ENCODE peak calls at places on chromosomes 2 and 18, in ten cellular contexts. One of them, this sample, is unnamed.

GRCh38 chr2:694174-694573 is 17.0 kb upstream of the TMEM18 start:
- DNase-seq in substantia nigra: no peak
- DNase-seq in activated T-helper 1 cell treated with anti-CD3 and anti-CD28 coated beads, Interleukin-12 subunit alpha, Interleukin-12 subunit beta, Interleukin-2, Interleukin-4 antibody, amounts not matched to agents 30 ng/mL and 10 ng/mL and 1 ng/mL, durations not matched to agents 14 hours and 24 hours and 36 hours: no peak
- DNase-seq in stimulated activated CD8-positive, alpha-beta memory T cell treated with anti-CD3 and anti-CD28 coated beads, Interleukin-12 subunit alpha, Interleukin-12 subunit beta, amount 100 ng/mL, for 1 hour: no peak
- DNase-seq in activated CD8-positive, alpha-beta memory T cell treated with anti-CD3 and anti-CD28 coated beads for 48 hours: no peak
- DNase-seq in fibroblast of mammary gland: no peak
- DNase-seq in NCI-H460: no peak
- DNase-seq in pancreas: no peak
- DNase-seq in ovary: no peak
- DNase-seq in activated naive CD4-positive, alpha-beta T cell treated with Interleukin-2 at 50 U/mL for 16 hours: no peak
- DNase-seq in this sample: no peak

GRCh38 chr2:184004289-184004944 is 593.9 kb upstream of the ZNF804A start:
- DNase-seq in substantia nigra: no peak
- DNase-seq in activated T-helper 1 cell treated with anti-CD3 and anti-CD28 coated beads, Interleukin-12 subunit alpha, Interleukin-12 subunit beta, Interleukin-2, Interleukin-4 antibody, amounts not matched to agents 30 ng/mL and 10 ng/mL and 1 ng/mL, durations not matched to agents 14 hours and 24 hours and 36 hours: no peak
- DNase-seq in stimulated activated CD8-positive, alpha-beta memory T cell treated with anti-CD3 and anti-CD28 coated beads, Interleukin-12 subunit alpha, Interleukin-12 subunit beta, amount 100 ng/mL, for 1 hour: no peak
- DNase-seq in activated CD8-positive, alpha-beta memory T cell treated with anti-CD3 and anti-CD28 coated beads for 48 hours: no peak
- DNase-seq in fibroblast of mammary gland: no peak
- DNase-seq in NCI-H460: no peak
- DNase-seq in pancreas: no peak
- DNase-seq in ovary: no peak
- DNase-seq in activated naive CD4-positive, alpha-beta T cell treated with Interleukin-2 at 50 U/mL for 16 hours: no peak
- DNase-seq in this sample: no peak

GRCh38 chr2:129160879-129161278 is 818.6 kb upstream of the RAB6C start:
- DNase-seq in substantia nigra: no peak
- DNase-seq in activated T-helper 1 cell treated with anti-CD3 and anti-CD28 coated beads, Interleukin-12 subunit alpha, Interleukin-12 subunit beta, Interleukin-2, Interleukin-4 antibody, amounts not matched to agents 30 ng/mL and 10 ng/mL and 1 ng/mL, durations not matched to agents 14 hours and 24 hours and 36 hours: no peak
- DNase-seq in stimulated activated CD8-positive, alpha-beta memory T cell treated with anti-CD3 and anti-CD28 coated beads, Interleukin-12 subunit alpha, Interleukin-12 subunit beta, amount 100 ng/mL, for 1 hour: no peak
- DNase-seq in activated CD8-positive, alpha-beta memory T cell treated with anti-CD3 and anti-CD28 coated beads for 48 hours: no peak
- DNase-seq in fibroblast of mammary gland: no peak
- DNase-seq in NCI-H460: no peak
- DNase-seq in pancreas: no peak
- DNase-seq in ovary: no peak
- DNase-seq in activated naive CD4-positive, alpha-beta T cell treated with Interleukin-2 at 50 U/mL for 16 hours: no peak
- DNase-seq in this sample: no peak

GRCh38 chr2:73006969-73007710 is 64.4 kb downstream of the SFXN5 start:
- DNase-seq in substantia nigra: no peak
- DNase-seq in activated T-helper 1 cell treated with anti-CD3 and anti-CD28 coated beads, Interleukin-12 subunit alpha, Interleukin-12 subunit beta, Interleukin-2, Interleukin-4 antibody, amounts not matched to agents 30 ng/mL and 10 ng/mL and 1 ng/mL, durations not matched to agents 14 hours and 24 hours and 36 hours: no peak
- DNase-seq in stimulated activated CD8-positive, alpha-beta memory T cell treated with anti-CD3 and anti-CD28 coated beads, Interleukin-12 subunit alpha, Interleukin-12 subunit beta, amount 100 ng/mL, for 1 hour: no peak
- DNase-seq in activated CD8-positive, alpha-beta memory T cell treated with anti-CD3 and anti-CD28 coated beads for 48 hours: no peak
- DNase-seq in fibroblast of mammary gland: peak
- DNase-seq in NCI-H460: no peak
- DNase-seq in pancreas: no peak
- DNase-seq in ovary: no peak
- DNase-seq in activated naive CD4-positive, alpha-beta T cell treated with Interleukin-2 at 50 U/mL for 16 hours: no peak
- DNase-seq in this sample: no peak

GRCh38 chr2:80969900-80970299 is 665.3 kb upstream of the LRRTM1 start:
- DNase-seq in substantia nigra: no peak
- DNase-seq in activated T-helper 1 cell treated with anti-CD3 and anti-CD28 coated beads, Interleukin-12 subunit alpha, Interleukin-12 subunit beta, Interleukin-2, Interleukin-4 antibody, amounts not matched to agents 30 ng/mL and 10 ng/mL and 1 ng/mL, durations not matched to agents 14 hours and 24 hours and 36 hours: no peak
- DNase-seq in stimulated activated CD8-positive, alpha-beta memory T cell treated with anti-CD3 and anti-CD28 coated beads, Interleukin-12 subunit alpha, Interleukin-12 subunit beta, amount 100 ng/mL, for 1 hour: no peak
- DNase-seq in activated CD8-positive, alpha-beta memory T cell treated with anti-CD3 and anti-CD28 coated beads for 48 hours: no peak
- DNase-seq in fibroblast of mammary gland: no peak
- DNase-seq in NCI-H460: no peak
- DNase-seq in pancreas: no peak
- DNase-seq in ovary: no peak
- DNase-seq in activated naive CD4-positive, alpha-beta T cell treated with Interleukin-2 at 50 U/mL for 16 hours: no peak
- DNase-seq in this sample: no peak

GRCh38 chr18:50947899-50948298 is 19.9 kb upstream of the ELAC1 start:
- DNase-seq in substantia nigra: no peak
- DNase-seq in activated T-helper 1 cell treated with anti-CD3 and anti-CD28 coated beads, Interleukin-12 subunit alpha, Interleukin-12 subunit beta, Interleukin-2, Interleukin-4 antibody, amounts not matched to agents 30 ng/mL and 10 ng/mL and 1 ng/mL, durations not matched to agents 14 hours and 24 hours and 36 hours: no peak
- DNase-seq in stimulated activated CD8-positive, alpha-beta memory T cell treated with anti-CD3 and anti-CD28 coated beads, Interleukin-12 subunit alpha, Interleukin-12 subunit beta, amount 100 ng/mL, for 1 hour: no peak
- DNase-seq in activated CD8-positive, alpha-beta memory T cell treated with anti-CD3 and anti-CD28 coated beads for 48 hours: no peak
- DNase-seq in fibroblast of mammary gland: peak
- DNase-seq in NCI-H460: no peak
- DNase-seq in pancreas: no peak
- DNase-seq in ovary: no peak
- DNase-seq in activated naive CD4-positive, alpha-beta T cell treated with Interleukin-2 at 50 U/mL for 16 hours: no peak
- DNase-seq in this sample: peak

GRCh38 chr2:177708660-177709328 is 316.2 kb downstream of the AGPS start:
- DNase-seq in substantia nigra: no peak
- DNase-seq in activated T-helper 1 cell treated with anti-CD3 and anti-CD28 coated beads, Interleukin-12 subunit alpha, Interleukin-12 subunit beta, Interleukin-2, Interleukin-4 antibody, amounts not matched to agents 30 ng/mL and 10 ng/mL and 1 ng/mL, durations not matched to agents 14 hours and 24 hours and 36 hours: no peak
- DNase-seq in stimulated activated CD8-positive, alpha-beta memory T cell treated with anti-CD3 and anti-CD28 coated beads, Interleukin-12 subunit alpha, Interleukin-12 subunit beta, amount 100 ng/mL, for 1 hour: no peak
- DNase-seq in activated CD8-positive, alpha-beta memory T cell treated with anti-CD3 and anti-CD28 coated beads for 48 hours: no peak
- DNase-seq in fibroblast of mammary gland: no peak
- DNase-seq in NCI-H460: no peak
- DNase-seq in pancreas: no peak
- DNase-seq in ovary: no peak
- DNase-seq in activated naive CD4-positive, alpha-beta T cell treated with Interleukin-2 at 50 U/mL for 16 hours: no peak
- DNase-seq in this sample: no peak

GRCh38 chr2:20322527-20323300 is 27.9 kb downstream of the PUM2 start:
- DNase-seq in substantia nigra: no peak
- DNase-seq in activated T-helper 1 cell treated with anti-CD3 and anti-CD28 coated beads, Interleukin-12 subunit alpha, Interleukin-12 subunit beta, Interleukin-2, Interleukin-4 antibody, amounts not matched to agents 30 ng/mL and 10 ng/mL and 1 ng/mL, durations not matched to agents 14 hours and 24 hours and 36 hours: no peak
- DNase-seq in stimulated activated CD8-positive, alpha-beta memory T cell treated with anti-CD3 and anti-CD28 coated beads, Interleukin-12 subunit alpha, Interleukin-12 subunit beta, amount 100 ng/mL, for 1 hour: no peak
- DNase-seq in activated CD8-positive, alpha-beta memory T cell treated with anti-CD3 and anti-CD28 coated beads for 48 hours: no peak
- DNase-seq in fibroblast of mammary gland: no peak
- DNase-seq in NCI-H460: no peak
- DNase-seq in pancreas: no peak
- DNase-seq in ovary: no peak
- DNase-seq in activated naive CD4-positive, alpha-beta T cell treated with Interleukin-2 at 50 U/mL for 16 hours: no peak
- DNase-seq in this sample: no peak

GRCh38 chr2:234444888-234445287 is 52.0 kb downstream of the ARL4C start:
- DNase-seq in substantia nigra: peak
- DNase-seq in activated T-helper 1 cell treated with anti-CD3 and anti-CD28 coated beads, Interleukin-12 subunit alpha, Interleukin-12 subunit beta, Interleukin-2, Interleukin-4 antibody, amounts not matched to agents 30 ng/mL and 10 ng/mL and 1 ng/mL, durations not matched to agents 14 hours and 24 hours and 36 hours: peak
- DNase-seq in stimulated activated CD8-positive, alpha-beta memory T cell treated with anti-CD3 and anti-CD28 coated beads, Interleukin-12 subunit alpha, Interleukin-12 subunit beta, amount 100 ng/mL, for 1 hour: peak
- DNase-seq in activated CD8-positive, alpha-beta memory T cell treated with anti-CD3 and anti-CD28 coated beads for 48 hours: peak
- DNase-seq in fibroblast of mammary gland: peak
- DNase-seq in NCI-H460: no peak
- DNase-seq in pancreas: no peak
- DNase-seq in ovary: no peak
- DNase-seq in activated naive CD4-positive, alpha-beta T cell treated with Interleukin-2 at 50 U/mL for 16 hours: peak
- DNase-seq in this sample: peak

GRCh38 chr18:42052137-42052708 is 97.2 kb downstream of the PIK3C3 start:
- DNase-seq in substantia nigra: no peak
- DNase-seq in activated T-helper 1 cell treated with anti-CD3 and anti-CD28 coated beads, Interleukin-12 subunit alpha, Interleukin-12 subunit beta, Interleukin-2, Interleukin-4 antibody, amounts not matched to agents 30 ng/mL and 10 ng/mL and 1 ng/mL, durations not matched to agents 14 hours and 24 hours and 36 hours: no peak
- DNase-seq in stimulated activated CD8-positive, alpha-beta memory T cell treated with anti-CD3 and anti-CD28 coated beads, Interleukin-12 subunit alpha, Interleukin-12 subunit beta, amount 100 ng/mL, for 1 hour: no peak
- DNase-seq in activated CD8-positive, alpha-beta memory T cell treated with anti-CD3 and anti-CD28 coated beads for 48 hours: no peak
- DNase-seq in fibroblast of mammary gland: peak
- DNase-seq in NCI-H460: no peak
- DNase-seq in pancreas: no peak
- DNase-seq in ovary: no peak
- DNase-seq in activated naive CD4-positive, alpha-beta T cell treated with Interleukin-2 at 50 U/mL for 16 hours: no peak
- DNase-seq in this sample: no peak

GRCh38 chr2:69957970-69958369 is 3.5 kb downstream of the ASPRV1 start:
- DNase-seq in substantia nigra: no peak
- DNase-seq in activated T-helper 1 cell treated with anti-CD3 and anti-CD28 coated beads, Interleukin-12 subunit alpha, Interleukin-12 subunit beta, Interleukin-2, Interleukin-4 antibody, amounts not matched to agents 30 ng/mL and 10 ng/mL and 1 ng/mL, durations not matched to agents 14 hours and 24 hours and 36 hours: no peak
- DNase-seq in stimulated activated CD8-positive, alpha-beta memory T cell treated with anti-CD3 and anti-CD28 coated beads, Interleukin-12 subunit alpha, Interleukin-12 subunit beta, amount 100 ng/mL, for 1 hour: no peak
- DNase-seq in activated CD8-positive, alpha-beta memory T cell treated with anti-CD3 and anti-CD28 coated beads for 48 hours: no peak
- DNase-seq in fibroblast of mammary gland: no peak
- DNase-seq in NCI-H460: no peak
- DNase-seq in pancreas: no peak
- DNase-seq in ovary: no peak
- DNase-seq in activated naive CD4-positive, alpha-beta T cell treated with Interleukin-2 at 50 U/mL for 16 hours: no peak
- DNase-seq in this sample: no peak

GRCh38 chr2:239223029-239223329 is 177.8 kb downstream of the HDAC4 start:
- DNase-seq in substantia nigra: no peak
- DNase-seq in activated T-helper 1 cell treated with anti-CD3 and anti-CD28 coated beads, Interleukin-12 subunit alpha, Interleukin-12 subunit beta, Interleukin-2, Interleukin-4 antibody, amounts not matched to agents 30 ng/mL and 10 ng/mL and 1 ng/mL, durations not matched to agents 14 hours and 24 hours and 36 hours: no peak
- DNase-seq in stimulated activated CD8-positive, alpha-beta memory T cell treated with anti-CD3 and anti-CD28 coated beads, Interleukin-12 subunit alpha, Interleukin-12 subunit beta, amount 100 ng/mL, for 1 hour: no peak
- DNase-seq in activated CD8-positive, alpha-beta memory T cell treated with anti-CD3 and anti-CD28 coated beads for 48 hours: no peak
- DNase-seq in fibroblast of mammary gland: no peak
- DNase-seq in NCI-H460: no peak
- DNase-seq in pancreas: no peak
- DNase-seq in ovary: no peak
- DNase-seq in activated naive CD4-positive, alpha-beta T cell treated with Interleukin-2 at 50 U/mL for 16 hours: no peak
- DNase-seq in this sample: no peak

GRCh38 chr18:79343567-79344207 is 52.0 kb upstream of the NFATC1 start:
- DNase-seq in substantia nigra: no peak
- DNase-seq in activated T-helper 1 cell treated with anti-CD3 and anti-CD28 coated beads, Interleukin-12 subunit alpha, Interleukin-12 subunit beta, Interleukin-2, Interleukin-4 antibody, amounts not matched to agents 30 ng/mL and 10 ng/mL and 1 ng/mL, durations not matched to agents 14 hours and 24 hours and 36 hours: no peak
- DNase-seq in stimulated activated CD8-positive, alpha-beta memory T cell treated with anti-CD3 and anti-CD28 coated beads, Interleukin-12 subunit alpha, Interleukin-12 subunit beta, amount 100 ng/mL, for 1 hour: no peak
- DNase-seq in activated CD8-positive, alpha-beta memory T cell treated with anti-CD3 and anti-CD28 coated beads for 48 hours: no peak
- DNase-seq in fibroblast of mammary gland: no peak
- DNase-seq in NCI-H460: no peak
- DNase-seq in pancreas: no peak
- DNase-seq in ovary: no peak
- DNase-seq in activated naive CD4-positive, alpha-beta T cell treated with Interleukin-2 at 50 U/mL for 16 hours: no peak
- DNase-seq in this sample: peak

This sample was measured in epithelial cell of esophagus.